ENCODE peak calls at places on chromosomes 16 and 17, in nine cellular contexts. N is uterus; A is dorsolateral prefrontal cortex; Y is RWPE1; T is HEK293T; U is central memory CD4-positive, alpha-beta T cell; G is GM04504; S is activated CD8-positive, alpha-beta T cell treated with anti-CD3 and anti-CD28 coated beads, Interleukin-2, amount 10 ng/mL, durations not matched to agents 7 days and 5 days; M is stimulated activated CD4-positive, alpha-beta T cell treated with anti-CD3 and anti-CD28 coated beads, Interleukin-15, amount 100 ng/mL, for 1 hour. H is an unnamed sample.

GRCh38 chr17:76246080-76247066 is 6.1 kb upstream of the RNF157 start:
- DNase-seq in N (no peak), A (no peak), Y (no peak), T (peak), U (peak), G (no peak), S (peak), M (no peak), H (no peak)

GRCh38 chr17:8384801-8385335 is 1.9 kb upstream of the RPL26 start:
- DNase-seq in N (no peak), A (no peak), Y (peak), T (no peak), U (no peak), G (peak), S (no peak), M (no peak), H (no peak)

GRCh38 chr17:56481654-56482053 is 111.8 kb upstream of the NOG start:
- DNase-seq in N (no peak), A (no peak), Y (no peak), T (peak), U (no peak), G (no peak), S (no peak), M (no peak), H (no peak)

GRCh38 chr16:87507351-87508069 is 14.7 kb upstream of the ZCCHC14 start:
- DNase-seq in N (no peak), A (no peak), Y (no peak), T (no peak), U (no peak), G (no peak), S (no peak), M (no peak), H (no peak)

GRCh38 chr17:74768069-74768762 is 7.9 kb downstream of the NAT9 start:
- DNase-seq in N (no peak), A (peak), Y (no peak), T (no peak), U (no peak), G (peak), S (no peak), M (no peak), H (peak)

GRCh38 chr17:76940293-76940692 is 72.1 kb downstream of the MGAT5B start:
- DNase-seq in N (no peak), A (no peak), Y (no peak), T (no peak), U (no peak), G (no peak), S (no peak), M (no peak), H (no peak)

GRCh38 chr17:81013642-81014041 is 21.3 kb upstream of the BAIAP2 start:
- DNase-seq in N (no peak), A (no peak), Y (no peak), T (no peak), U (no peak), G (no peak), S (no peak), M (no peak), H (no peak)

GRCh38 chr16:19926449-19927390 is 42.1 kb upstream of the GPRC5B start:
- DNase-seq in N (no peak), A (no peak), Y (peak), T (no peak), U (no peak), G (peak), S (no peak), M (no peak), H (no peak)

GRCh38 chr17:64080174-64080618 is 49.7 kb downstream of the ERN1 start:
- DNase-seq in N (no peak), A (no peak), Y (no peak), T (no peak), U (no peak), G (no peak), S (no peak), M (no peak), H (no peak)

GRCh38 chr16:11386791-11387546 is 41.7 kb downstream of the RMI2 start:
- DNase-seq in N (no peak), A (no peak), Y (no peak), T (peak), U (no peak), G (no peak), S (no peak), M (no peak), H (peak)

GRCh38 chr17:27247071-27247957 is 46.6 kb upstream of the WSB1 start:
- DNase-seq in N (peak), A (no peak), Y (no peak), T (no peak), U (no peak), G (no peak), S (no peak), M (no peak), H (peak)

GRCh38 chr16:84725481-84726078 is 25.8 kb downstream of the USP10 start:
- DNase-seq in N (no peak), A (no peak), Y (no peak), T (no peak), U (no peak), G (no peak), S (no peak), M (no peak), H (no peak)